ENCODE peak calls at places on chromosomes 5 and 9, in eight cellular contexts. D is colonic mucosa; I is CD8-positive, alpha-beta T cell; A is psoas muscle; B is heart left ventricle; U is cardiac muscle cell; F is suprapubic skin; L is lung. H is an unnamed sample.

GRCh38 chr5:65061974-65062353 is 293.2 kb downstream of the CWC27 start:
- DNase-seq in D (no peak), I (no peak), A (no peak), B (no peak), U (no peak), F (no peak), L (no peak), H (no peak)

GRCh38 chr9:25724424-25724823 is 46.2 kb upstream of the TUSC1 start:
- DNase-seq in D (no peak), I (no peak), A (no peak), B (no peak), U (peak; percentile 34), F (no peak), L (no peak), H (no peak)

GRCh38 chr9:112755059-112755458 is 4.5 kb downstream of the SNX30 start:
- DNase-seq in D (peak; percentile 44), I (no peak), A (no peak), B (no peak), U (peak; percentile 68), F (no peak), L (peak; percentile 54), H (no peak)

GRCh38 chr5:65790371-65791163 is 68.6 kb downstream of the NLN start:
- DNase-seq in D (no peak), I (peak; percentile 15), A (no peak), B (no peak), U (no peak), F (no peak), L (no peak), H (no peak)

GRCh38 chr5:140608730-140609520 is 24.1 kb downstream of the CD14 start:
- DNase-seq in D (peak; percentile 82), I (no peak), A (no peak), B (peak; percentile 38), U (peak; percentile 45), F (no peak), L (peak; percentile 35), H (no peak)

GRCh38 chr9:138077126-138077525 is 199.5 kb downstream of the CACNA1B start:
- DNase-seq in D (no peak), I (no peak), A (no peak), B (no peak), U (no peak), F (peak; percentile 57), L (no peak), H (no peak)

GRCh38 chr9:34628656-34629491 is at the start of gene ARID3C:
- DNase-seq in D (no peak), I (peak; percentile 35), A (no peak), B (no peak), U (peak; percentile 15), F (no peak), L (no peak), H (peak; percentile 49)

GRCh38 chr5:151708126-151708525 is 21.4 kb upstream of the SPARC start:
- DNase-seq in D (peak; percentile 29), I (no peak), A (no peak), B (no peak), U (no peak), F (no peak), L (no peak), H (no peak)

GRCh38 chr5:31948006-31948405 is 226.1 kb downstream of the GOLPH3 start:
- DNase-seq in D (no peak), I (no peak), A (no peak), B (no peak), U (no peak), F (no peak), L (no peak), H (no peak)

GRCh38 chr5:154770111-154770510 is 14.9 kb downstream of the LARP1 start:
- DNase-seq in D (no peak), I (no peak), A (no peak), B (no peak), U (no peak), F (no peak), L (no peak), H (no peak)

GRCh38 chr5:82174128-82174918 is 103.8 kb downstream of the RPS23 start:
- DNase-seq in D (peak; percentile 61), I (peak; percentile 55), A (peak; percentile 63), B (peak; percentile 31), U (peak; percentile 79), F (no peak), L (peak; percentile 58), H (peak; percentile 86)

DNA sequence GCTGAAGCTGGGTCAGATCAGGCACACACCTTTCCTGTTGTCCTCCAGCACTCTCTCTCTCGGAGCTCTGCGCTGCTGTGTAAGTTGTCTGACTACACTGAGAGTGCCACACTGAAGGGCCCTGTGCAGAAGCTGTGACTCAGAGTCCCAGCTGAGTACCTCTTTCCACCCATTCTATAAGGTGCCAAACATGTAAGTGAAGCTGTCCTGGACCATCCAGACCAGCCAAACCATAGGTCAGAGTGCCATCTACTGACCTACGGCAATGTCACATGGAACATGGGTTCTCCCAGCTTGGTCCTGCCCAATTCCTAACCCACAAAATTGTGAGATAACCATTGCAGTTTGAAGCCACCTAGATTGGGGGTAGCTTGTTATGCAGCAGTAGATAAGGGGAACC is 68.2 kb downstream of the ADCY2 start:
- DNase-seq in D (no peak), I (no peak), A (peak; percentile 57), B (no peak), U (no peak), F (no peak), L (no peak), H (no peak)
- TF ChIP-seq CTCF in D (no peak), I (no peak), A (no peak), B (no peak), U (no peak), F (no peak), L (no peak), H (no peak)

GRCh38 chr5:67293177-67293576 is 96.6 kb upstream of the CD180 start:
- DNase-seq in D (no peak), I (no peak), A (no peak), B (no peak), U (no peak), F (no peak), L (no peak), H (no peak)

GRCh38 chr5:67291671-67292070 is 95.1 kb upstream of the CD180 start:
- DNase-seq in D (no peak), I (no peak), A (no peak), B (no peak), U (no peak), F (no peak), L (no peak), H (no peak)

GRCh38 chr5:67290620-67291019 is 94.0 kb upstream of the CD180 start:
- DNase-seq in D (no peak), I (no peak), A (no peak), B (no peak), U (no peak), F (no peak), L (no peak), H (no peak)

GRCh38 chr5:67291066-67291465 is 94.5 kb upstream of the CD180 start:
- DNase-seq in D (no peak), I (no peak), A (no peak), B (no peak), U (no peak), F (no peak), L (no peak), H (no peak)

GRCh38 chr5:67292201-67292940 is 95.8 kb upstream of the CD180 start:
- DNase-seq in D (no peak), I (no peak), A (no peak), B (no peak), U (no peak), F (no peak), L (no peak), H (no peak)
- H3K4me1 ChIP-seq in D (no peaks in the 10 kb centered on the region), I (no peaks in the 10 kb centered on the region), A (no peaks in the 10 kb centered on the region), B (peaks cover 28% of the 10 kb centered on the region), U (peaks cover 6% of the 10 kb centered on the region), F (peaks cover 30% of the 10 kb centered on the region), L (no peaks in the 10 kb centered on the region), H (peaks cover 3% of the 10 kb centered on the region)

GRCh38 chr5:104418056-104418455 is 855.5 kb upstream of the NUDT12 start:
- DNase-seq in D (no peak), I (no peak), A (no peak), B (no peak), U (no peak), F (no peak), L (no peak), H (no peak)

GRCh38 chr5:104412649-104413240 is 850.2 kb upstream of the NUDT12 start:
- DNase-seq in D (peak; percentile 17), I (no peak), A (no peak), B (no peak), U (peak; percentile 58), F (no peak), L (no peak), H (peak; percentile 58)
- TF ChIP-seq CTCF in D (peak; percentile 35), I (no peak), A (peak; percentile 25), B (peak; percentile 15), U (peak; percentile 68), F (no peak), L (no peak), H (peak; percentile 87)

DNA sequence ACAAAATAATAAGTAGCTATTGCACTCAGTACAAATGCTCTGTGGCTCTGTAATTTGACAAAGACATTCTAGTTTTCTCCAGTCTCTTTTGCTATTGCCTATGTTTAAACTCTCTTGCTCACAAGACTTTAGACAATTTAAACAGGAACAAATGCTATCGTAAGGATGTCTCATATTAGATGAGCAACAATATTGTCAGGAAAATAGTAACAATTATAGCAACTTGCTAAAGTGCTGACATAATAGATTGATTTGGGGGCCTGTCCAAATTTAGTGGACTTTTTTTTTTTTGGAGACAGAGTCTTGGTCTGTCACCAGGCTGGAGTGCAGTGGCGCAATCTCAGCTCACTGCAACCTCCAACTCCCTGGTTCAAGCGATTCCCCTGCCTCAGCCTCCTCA is 11.8 kb downstream of the KIF2A start:
- DNase-seq in D (no peak), I (no peak), A (no peak), B (no peak), U (no peak), F (no peak), L (no peak), H (no peak)
- H3K4me1 ChIP-seq in D (no peaks in the 10 kb centered on the region), I (peaks cover 56% of the 10 kb centered on the region), A (no peaks in the 10 kb centered on the region), B (no peaks in the 10 kb centered on the region), U (no peaks in the 10 kb centered on the region), F (peaks cover 2% of the 10 kb centered on the region), L (peaks cover 3% of the 10 kb centered on the region), H (no peaks in the 10 kb centered on the region)

DNA sequence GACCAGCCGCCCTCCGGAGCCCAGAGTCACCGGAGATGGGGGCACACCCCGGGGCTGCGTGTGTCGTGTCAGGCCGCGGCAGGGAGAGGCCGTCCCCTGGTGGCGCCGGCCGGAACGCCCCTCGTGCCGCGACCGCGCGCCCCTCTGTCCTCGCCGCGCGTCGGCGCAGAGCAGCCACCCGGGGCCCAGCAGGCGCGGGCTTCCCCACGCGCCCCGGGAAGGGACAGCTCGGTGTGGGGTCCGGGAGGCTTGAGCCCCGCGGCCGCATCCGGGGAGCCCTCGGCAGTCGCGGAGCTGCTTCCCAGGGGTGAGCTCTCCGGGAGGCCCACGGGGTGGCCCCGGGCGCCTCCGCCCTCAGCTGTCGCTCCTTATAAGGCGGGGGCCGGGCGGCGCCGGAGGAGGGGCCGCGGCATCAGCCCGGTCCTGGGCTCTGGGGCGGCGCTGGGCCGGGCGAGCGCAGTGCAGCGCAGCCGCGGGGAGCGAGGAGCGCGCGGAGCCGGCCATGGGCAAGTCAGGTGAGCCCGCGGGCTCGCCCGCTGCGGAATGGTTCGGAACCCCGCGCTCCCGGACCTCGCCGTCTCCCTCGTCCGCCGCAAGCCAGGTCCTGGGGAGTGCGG is at the start of gene GLIPR2:
- DNase-seq in D (peak; percentile 86), I (peak; percentile 75), A (peak; percentile 86), B (peak; percentile 84), U (peak; percentile 79), F (peak; percentile 84), L (peak; percentile 80), H (peak; percentile 87)
- TF ChIP-seq CTCF in D (no peak), I (peak; percentile 26), A (no peak), B (no peak), U (peak; percentile 6), F (no peak), L (no peak), H (peak; percentile 17)